ENCODE peak calls at places on chromosomes 11 and 22, in five cellular contexts. C is AG09319; V is AG09309; R is psoas muscle; D is CD8-positive, alpha-beta T cell. K is an unnamed sample.

GRCh38 chr22:19974233-19974861 is 32.7 kb upstream of the TXNRD2 start:
- DNase-seq in C (no peak), V (no peak), R (no peak), D (no peak), K (peak)

GRCh38 chr22:29626497-29627195 is 23.2 kb downstream of the NF2 start:
- DNase-seq in C (peak), V (peak), R (no peak), D (no peak), K (peak)

GRCh38 chr22:45424241-45424731 is 10.8 kb downstream of the RIBC2 start:
- DNase-seq in C (no peak), V (no peak), R (no peak), D (no peak), K (no peak)

GRCh38 chr11:125375146-125375545 is 120.9 kb downstream of the FEZ1 start:
- DNase-seq in C (no peak), V (no peak), R (no peak), D (no peak), K (no peak)

GRCh38 chr11:14308114-14308896 is 50.7 kb downstream of the RRAS2 start:
- DNase-seq in C (no peak), V (no peak), R (no peak), D (no peak), K (peak)

GRCh38 chr11:64016512-64016911 is 19.2 kb upstream of the FLRT1 start:
- DNase-seq in C (no peak), V (no peak), R (no peak), D (no peak), K (no peak)

GRCh38 chr11:122656073-122656630 is 630 bp downstream of the UBASH3B start:
- DNase-seq in C (no peak), V (no peak), R (peak), D (peak), K (peak)

GRCh38 chr11:115580927-115581680 is 76.9 kb upstream of the CADM1 start:
- DNase-seq in C (no peak), V (no peak), R (peak), D (no peak), K (no peak)

GRCh38 chr11:45262900-45263299 is 23.2 kb downstream of the SYT13 start:
- DNase-seq in C (no peak), V (no peak), R (no peak), D (no peak), K (no peak)

GRCh38 chr11:38718659-38719058 is 2120.6 kb upstream of the RAG2 start:
- DNase-seq in C (no peak), V (no peak), R (no peak), D (no peak), K (no peak)

GRCh38 chr11:77204792-77205466 is 76.9 kb downstream of the MYO7A start:
- DNase-seq in C (no peak), V (no peak), R (no peak), D (no peak), K (no peak)

GRCh38 chr22:50274311-50274710 is 4.1 kb upstream of the MAPK11 start:
- DNase-seq in C (no peak), V (no peak), R (peak), D (no peak), K (peak)

GRCh38 chr22:50706481-50707125 is 31.4 kb upstream of the ACR start:
- DNase-seq in C (no peak), V (no peak), R (no peak), D (no peak), K (no peak)

GRCh38 chr11:61473370-61474025 is 35.1 kb upstream of the LRRC10B start:
- DNase-seq in C (no peak), V (no peak), R (no peak), D (no peak), K (peak)

GRCh38 chr22:37797874-37798500 is 9.7 kb upstream of the GCAT start:
- DNase-seq in C (no peak), V (no peak), R (no peak), D (no peak), K (no peak)

GRCh38 chr22:44393066-44393465 is 80.3 kb upstream of the SHISAL1 start:
- DNase-seq in C (no peak), V (no peak), R (peak), D (no peak), K (no peak)

GRCh38 chr11:117072517-117073218 is 25.6 kb downstream of the SIK3 start:
- DNase-seq in C (peak), V (peak), R (no peak), D (no peak), K (peak)

GRCh38 chr11:14358729-14359439 is at the start of gene RRAS2:
- DNase-seq in C (no peak), V (no peak), R (peak), D (peak), K (peak)

GRCh38 chr11:32448232-32448631 is 12.9 kb upstream of the WT1 start:
- DNase-seq in C (no peak), V (no peak), R (no peak), D (no peak), K (peak)
- TF ChIP-seq CTCF in C (no peak), V (no peak), R (no peak), D (no peak), K (peak)

GRCh38 chr11:82174610-82175009 is 559.1 kb downstream of the FAM181B start:
- DNase-seq in C (no peak), V (no peak), R (no peak), D (no peak), K (no peak)
- TF ChIP-seq CTCF in C (no peak), V (no peak), R (no peak), D (no peak), K (no peak)

GRCh38 chr11:121321614-121322243 is 29.2 kb downstream of the SC5D start:
- DNase-seq in C (no peak), V (no peak), R (no peak), D (no peak), K (peak)
- TF ChIP-seq CTCF in C (peak), V (peak), R (peak), D (no peak), K (peak)

GRCh38 chr11:66864924-66865697 is 8.2 kb downstream of the LRFN4 start:
- DNase-seq in C (no peak), V (no peak), R (no peak), D (no peak), K (no peak)
- TF ChIP-seq CTCF in C (no peak), V (no peak), R (no peak), D (no peak), K (no peak)

GRCh38 chr11:27514558-27514957 is 8.0 kb upstream of the LIN7C start:
- DNase-seq in C (no peak), V (no peak), R (no peak), D (no peak), K (peak)
- TF ChIP-seq CTCF in C (no peak), V (no peak), R (no peak), D (no peak), K (no peak)

GRCh38 chr11:1566381-1567051 is 5.6 kb downstream of the DUSP8 start:
- DNase-seq in C (no peak), V (no peak), R (no peak), D (no peak), K (no peak)
- TF ChIP-seq CTCF in C (no peak), V (no peak), R (no peak), D (no peak), K (peak)

K was measured in fibroblast of pulmonary artery.